ENCODE peak calls at places on chromosomes 16 and 17, in ten cellular contexts. D is natural killer cell; Y is adrenal gland; X is AG10803; Q is lower leg skin; P is kidney epithelial cell; S is HCT116; J is activated B cell treated with CpG ODN at 0.5 μM for 24 hours; L is psoas muscle; A is CD4-positive, alpha-beta T cell. T is an unnamed sample.

GRCh38 chr16:82263456-82264159 is 93.6 kb upstream of the MPHOSPH6 start:
- DNase-seq in D (peak; percentile 34), Y (peak; percentile 48), X (peak; percentile 40), Q (peak; percentile 21), P (peak; percentile 2), S (peak; percentile 53), J (no peak), L (peak; percentile 20), A (peak; percentile 13), T (peak; percentile 28)

GRCh38 chr17:28720247-28720996 is 637 bp downstream of the RPL23A start:
- DNase-seq in D (no peak), Y (no peak), X (no peak), Q (no peak), P (no peak), S (no peak), J (no peak), L (no peak), A (no peak), T (no peak)

GRCh38 chr16:3949287-3949686 is 68.8 kb upstream of the CREBBP start:
- DNase-seq in D (no peak), Y (no peak), X (peak; percentile 22), Q (no peak), P (no peak), S (no peak), J (no peak), L (no peak), A (no peak), T (no peak)

GRCh38 chr16:30606004-30606403 is 4.2 kb downstream of the ZNF689 start:
- DNase-seq in D (no peak), Y (no peak), X (no peak), Q (no peak), P (no peak), S (no peak), J (no peak), L (no peak), A (no peak), T (no peak)

GRCh38 chr17:8384801-8385335 is 1.9 kb upstream of the RPL26 start:
- DNase-seq in D (no peak), Y (no peak), X (peak; percentile 95), Q (no peak), P (peak; percentile 89), S (peak; percentile 54), J (no peak), L (no peak), A (no peak), T (no peak)

GRCh38 chr16:11260596-11260966 is 4.6 kb upstream of the SOCS1 start:
- DNase-seq in D (no peak), Y (no peak), X (no peak), Q (no peak), P (no peak), S (no peak), J (no peak), L (no peak), A (no peak), T (no peak)

GRCh38 chr16:77788196-77789084 is at the start of gene VAT1L:
- DNase-seq in D (no peak), Y (peak; percentile 39), X (peak; percentile 53), Q (no peak), P (no peak), S (no peak), J (no peak), L (no peak), A (no peak), T (no peak)

GRCh38 chr17:17713839-17714238 is 32.6 kb downstream of the RAI1 start:
- DNase-seq in D (no peak), Y (peak; percentile 90), X (peak; percentile 54), Q (no peak), P (no peak), S (no peak), J (no peak), L (no peak), A (no peak), T (no peak)

GRCh38 chr16:54175552-54176375 is 110.8 kb downstream of the IRX3 start:
- DNase-seq in D (no peak), Y (no peak), X (peak; percentile 16), Q (no peak), P (no peak), S (no peak), J (no peak), L (no peak), A (no peak), T (no peak)

GRCh38 chr16:46859719-46860152 is 24.4 kb upstream of the GPT2 start:
- DNase-seq in D (no peak), Y (peak; percentile 81), X (peak; percentile 69), Q (no peak), P (peak; percentile 70), S (peak; percentile 83), J (no peak), L (peak; percentile 44), A (no peak), T (no peak)

GRCh38 chr17:17691468-17692263 is 10.4 kb downstream of the RAI1 start:
- DNase-seq in D (no peak), Y (no peak), X (peak; percentile 40), Q (no peak), P (no peak), S (no peak), J (peak; percentile 36), L (no peak), A (no peak), T (no peak)

GRCh38 chr16:62036101-62036806 is at the start of gene CDH8:
- DNase-seq in D (no peak), Y (no peak), X (peak; percentile 23), Q (no peak), P (no peak), S (no peak), J (no peak), L (no peak), A (no peak), T (peak; percentile 26)

GRCh38 chr17:55190748-55191147 is 74.0 kb upstream of the HLF start:
- DNase-seq in D (no peak), Y (no peak), X (no peak), Q (no peak), P (no peak), S (no peak), J (no peak), L (no peak), A (no peak), T (no peak)

GRCh38 chr16:81651758-81652718 is 127.1 kb upstream of the PLCG2 start:
- DNase-seq in D (no peak), Y (no peak), X (no peak), Q (no peak), P (no peak), S (no peak), J (no peak), L (no peak), A (no peak), T (no peak)

DNA sequence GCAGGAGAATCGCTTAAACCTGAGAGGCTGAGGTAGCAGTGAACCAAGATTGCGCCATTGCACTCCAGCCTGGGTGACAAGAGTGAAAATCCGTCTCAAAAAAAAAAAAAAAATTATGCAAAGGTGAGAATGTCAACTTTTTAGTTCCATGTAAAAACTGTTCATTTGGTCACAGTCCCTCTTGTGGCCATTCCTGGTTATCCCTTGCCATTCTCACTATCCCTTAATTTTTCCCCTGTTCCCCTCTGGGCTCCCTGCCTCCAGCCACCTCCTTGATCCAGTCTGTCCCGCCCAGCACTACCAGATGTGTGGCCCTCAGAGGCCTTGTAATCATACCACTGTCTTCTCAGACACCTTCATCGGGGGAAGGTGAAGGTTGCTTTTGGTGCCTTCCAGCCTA is 23.4 kb downstream of the DCAF7 start:
- DNase-seq in D (no peak), Y (no peak), X (peak; percentile 6), Q (no peak), P (no peak), S (no peak), J (no peak), L (no peak), A (no peak), T (no peak)
- TF ChIP-seq CTCF in D (no peak), Y (peak; percentile 32), X (peak; percentile 50), Q (no peak), P (peak; percentile 16), S (peak; percentile 19), J (no peak), L (peak; percentile 6), A (no peak), T (peak; percentile 54)

DNA sequence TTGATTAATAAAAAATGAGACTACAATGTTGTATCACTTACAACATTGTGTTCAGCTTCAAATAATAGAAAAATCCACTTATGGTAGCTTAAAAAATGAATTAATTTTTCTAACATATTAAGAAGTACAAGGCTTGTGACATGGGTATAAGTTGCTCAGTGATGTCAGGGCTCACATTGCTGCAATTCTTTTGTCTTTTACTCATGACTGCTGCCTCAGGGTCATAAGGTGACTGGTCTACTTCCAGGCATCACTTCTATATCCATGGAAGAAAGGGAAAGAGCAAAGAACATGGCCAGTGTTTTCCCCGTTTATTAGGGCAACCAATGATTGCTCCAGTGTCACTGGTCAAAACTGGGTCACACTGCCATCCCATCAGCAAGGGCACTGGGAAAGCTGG is 295.3 kb downstream of the MAP2K4 start:
- DNase-seq in D (no peak), Y (no peak), X (peak; percentile 1), Q (no peak), P (no peak), S (no peak), J (no peak), L (no peak), A (no peak), T (no peak)
- TF ChIP-seq CTCF in D (no peak), Y (no peak), X (no peak), Q (no peak), P (no peak), S (no peak), J (no peak), L (no peak), A (no peak), T (no peak)

GRCh38 chr16:25395528-25395927 is 137.9 kb upstream of the ZKSCAN2 start:
- DNase-seq in D (no peak), Y (no peak), X (no peak), Q (no peak), P (no peak), S (no peak), J (no peak), L (no peak), A (no peak), T (no peak)
- TF ChIP-seq CTCF in D (no peak), Y (no peak), X (no peak), Q (no peak), P (no peak), S (no peak), J (no peak), L (no peak), A (no peak), T (no peak)

GRCh38 chr16:78791011-78791410 is 691.6 kb downstream of the WWOX start:
- DNase-seq in D (no peak), Y (no peak), X (no peak), Q (no peak), P (no peak), S (no peak), J (no peak), L (no peak), A (no peak), T (no peak)

GRCh38 chr16:78786635-78787034 is 687.2 kb downstream of the WWOX start:
- DNase-seq in D (no peak), Y (no peak), X (no peak), Q (no peak), P (no peak), S (no peak), J (no peak), L (no peak), A (no peak), T (no peak)

GRCh38 chr16:78788276-78788675 is 688.8 kb downstream of the WWOX start:
- DNase-seq in D (no peak), Y (no peak), X (no peak), Q (no peak), P (no peak), S (no peak), J (no peak), L (no peak), A (no peak), T (no peak)

GRCh38 chr16:78791926-78792325 is 692.5 kb downstream of the WWOX start:
- DNase-seq in D (no peak), Y (no peak), X (no peak), Q (no peak), P (no peak), S (no peak), J (no peak), L (no peak), A (no peak), T (no peak)

GRCh38 chr16:78789556-78789955 is 690.1 kb downstream of the WWOX start:
- DNase-seq in D (no peak), Y (no peak), X (no peak), Q (no peak), P (no peak), S (no peak), J (no peak), L (no peak), A (no peak), T (no peak)
- TF ChIP-seq CTCF in D (no peak), Y (no peak), X (no peak), Q (no peak), P (no peak), S (no peak), J (no peak), L (no peak), A (no peak), T (no peak)

T was measured in progenitor cell of endocrine pancreas.